ENCODE peak calls at places on chromosomes 3 and 15, in seven cellular contexts. One of them, this sample, is unnamed.
A peak's percentile ranks its signal among the peaks of the same experiment; 100 is the strongest.

GRCh38 chr3:117006123-117006522 is 296.5 kb downstream of the TUSC7 start:
- DNase-seq in lower lobe of right lung: no peak
- DNase-seq in HepG2: no peak
- DNase-seq in GM12865: no peak
- DNase-seq in stomach: no peak
- DNase-seq in left ventricle myocardium inferior: no peak
- DNase-seq in astrocyte of the spinal cord: no peak
- DNase-seq in this sample: no peak

GRCh38 chr3:99413504-99413903 is 224.9 kb upstream of the COL8A1 start:
- DNase-seq in lower lobe of right lung: no peak
- DNase-seq in HepG2: no peak
- DNase-seq in GM12865: no peak
- DNase-seq in stomach: no peak
- DNase-seq in left ventricle myocardium inferior: no peak
- DNase-seq in astrocyte of the spinal cord: peak; percentile 69
- DNase-seq in this sample: no peak

GRCh38 chr3:182105875-182106274 is 394.1 kb downstream of the SOX2 start:
- DNase-seq in lower lobe of right lung: no peak
- DNase-seq in HepG2: no peak
- DNase-seq in GM12865: no peak
- DNase-seq in stomach: no peak
- DNase-seq in left ventricle myocardium inferior: no peak
- DNase-seq in astrocyte of the spinal cord: peak; percentile 53
- DNase-seq in this sample: no peak

GRCh38 chr3:51982352-51982837 is 940 bp upstream of the ACY1 start:
- DNase-seq in lower lobe of right lung: no peak
- DNase-seq in HepG2: peak; percentile 91
- DNase-seq in GM12865: peak; percentile 80
- DNase-seq in stomach: peak; percentile 66
- DNase-seq in left ventricle myocardium inferior: no peak
- DNase-seq in astrocyte of the spinal cord: no peak
- DNase-seq in this sample: no peak

GRCh38 chr15:63509056-63509696 is 4.8 kb downstream of the USP3 start:
- DNase-seq in lower lobe of right lung: no peak
- DNase-seq in HepG2: no peak
- DNase-seq in GM12865: no peak
- DNase-seq in stomach: no peak
- DNase-seq in left ventricle myocardium inferior: no peak
- DNase-seq in astrocyte of the spinal cord: no peak
- DNase-seq in this sample: no peak

GRCh38 chr15:99248000-99248727 is 1.2 kb downstream of the TTC23 start:
- DNase-seq in lower lobe of right lung: no peak
- DNase-seq in HepG2: no peak
- DNase-seq in GM12865: no peak
- DNase-seq in stomach: no peak
- DNase-seq in left ventricle myocardium inferior: no peak
- DNase-seq in astrocyte of the spinal cord: no peak
- DNase-seq in this sample: no peak

GRCh38 chr3:51559961-51560360 is 21.4 kb downstream of the RAD54L2 start:
- DNase-seq in lower lobe of right lung: no peak
- DNase-seq in HepG2: no peak
- DNase-seq in GM12865: no peak
- DNase-seq in stomach: no peak
- DNase-seq in left ventricle myocardium inferior: no peak
- DNase-seq in astrocyte of the spinal cord: no peak
- DNase-seq in this sample: no peak

GRCh38 chr3:59605318-59605717 is 555.5 kb upstream of the CFAP20DC start:
- DNase-seq in lower lobe of right lung: no peak
- DNase-seq in HepG2: no peak
- DNase-seq in GM12865: no peak
- DNase-seq in stomach: peak; percentile 45
- DNase-seq in left ventricle myocardium inferior: no peak
- DNase-seq in astrocyte of the spinal cord: no peak
- DNase-seq in this sample: no peak

GRCh38 chr3:10162147-10162546 is 2.6 kb upstream of the IRAK2 start:
- DNase-seq in lower lobe of right lung: no peak
- DNase-seq in HepG2: no peak
- DNase-seq in GM12865: peak; percentile 26
- DNase-seq in stomach: no peak
- DNase-seq in left ventricle myocardium inferior: no peak
- DNase-seq in astrocyte of the spinal cord: no peak
- DNase-seq in this sample: no peak

GRCh38 chr3:10929978-10930620 is 62.4 kb upstream of the SLC6A1 start:
- DNase-seq in lower lobe of right lung: no peak
- DNase-seq in HepG2: no peak
- DNase-seq in GM12865: no peak
- DNase-seq in stomach: no peak
- DNase-seq in left ventricle myocardium inferior: no peak
- DNase-seq in astrocyte of the spinal cord: no peak
- DNase-seq in this sample: peak; percentile 40

GRCh38 chr15:94027571-94027970 is 203.8 kb upstream of the MCTP2 start:
- DNase-seq in lower lobe of right lung: no peak
- DNase-seq in HepG2: no peak
- DNase-seq in GM12865: no peak
- DNase-seq in stomach: no peak
- DNase-seq in left ventricle myocardium inferior: no peak
- DNase-seq in astrocyte of the spinal cord: peak; percentile 29
- DNase-seq in this sample: no peak

GRCh38 chr3:148459931-148460513 is 237.7 kb upstream of the AGTR1 start:
- DNase-seq in lower lobe of right lung: no peak
- DNase-seq in HepG2: no peak
- DNase-seq in GM12865: peak; percentile 17
- DNase-seq in stomach: no peak
- DNase-seq in left ventricle myocardium inferior: no peak
- DNase-seq in astrocyte of the spinal cord: peak; percentile 10
- DNase-seq in this sample: no peak

GRCh38 chr3:105868450-105868744 is 415 bp downstream of the CBLB start:
- DNase-seq in lower lobe of right lung: peak; percentile 82
- DNase-seq in HepG2: peak; percentile 35
- DNase-seq in GM12865: peak; percentile 43
- DNase-seq in stomach: peak; percentile 61
- DNase-seq in left ventricle myocardium inferior: peak; percentile 65
- DNase-seq in astrocyte of the spinal cord: peak; percentile 59
- DNase-seq in this sample: peak; percentile 76

GRCh38 chr3:183233986-183234385 is 19.1 kb upstream of the B3GNT5 start:
- DNase-seq in lower lobe of right lung: no peak
- DNase-seq in HepG2: no peak
- DNase-seq in GM12865: no peak
- DNase-seq in stomach: no peak
- DNase-seq in left ventricle myocardium inferior: no peak
- DNase-seq in astrocyte of the spinal cord: no peak
- DNase-seq in this sample: no peak

GRCh38 chr3:101779047-101779807 is at the start of gene NXPE3:
- DNase-seq in lower lobe of right lung: peak; percentile 94
- DNase-seq in HepG2: peak; percentile 65
- DNase-seq in GM12865: peak; percentile 92
- DNase-seq in stomach: peak; percentile 91
- DNase-seq in left ventricle myocardium inferior: peak; percentile 95
- DNase-seq in astrocyte of the spinal cord: peak; percentile 78
- DNase-seq in this sample: peak; percentile 85

GRCh38 chr15:93209690-93210425 is 120.8 kb upstream of the RGMA start:
- DNase-seq in lower lobe of right lung: no peak
- DNase-seq in HepG2: no peak
- DNase-seq in GM12865: no peak
- DNase-seq in stomach: no peak
- DNase-seq in left ventricle myocardium inferior: no peak
- DNase-seq in astrocyte of the spinal cord: no peak
- DNase-seq in this sample: no peak

GRCh38 chr3:61853912-61854311 is 292.5 kb downstream of the PTPRG start:
- DNase-seq in lower lobe of right lung: no peak
- DNase-seq in HepG2: no peak
- DNase-seq in GM12865: no peak
- DNase-seq in stomach: no peak
- DNase-seq in left ventricle myocardium inferior: no peak
- DNase-seq in astrocyte of the spinal cord: no peak
- DNase-seq in this sample: no peak

GRCh38 chr3:186002884-186003472 is 65.2 kb upstream of the TRA2B start:
- DNase-seq in lower lobe of right lung: no peak
- DNase-seq in HepG2: peak; percentile 35
- DNase-seq in GM12865: peak; percentile 56
- DNase-seq in stomach: no peak
- DNase-seq in left ventricle myocardium inferior: no peak
- DNase-seq in astrocyte of the spinal cord: no peak
- DNase-seq in this sample: no peak

GRCh38 chr15:100860829-100861510 is 18.7 kb upstream of the ALDH1A3 start:
- DNase-seq in lower lobe of right lung: no peak
- DNase-seq in HepG2: no peak
- DNase-seq in GM12865: no peak
- DNase-seq in stomach: no peak
- DNase-seq in left ventricle myocardium inferior: no peak
- DNase-seq in astrocyte of the spinal cord: no peak
- DNase-seq in this sample: no peak

GRCh38 chr3:124463234-124463633 is 267.0 kb upstream of the UMPS start:
- DNase-seq in lower lobe of right lung: no peak
- DNase-seq in HepG2: no peak
- DNase-seq in GM12865: no peak
- DNase-seq in stomach: no peak
- DNase-seq in left ventricle myocardium inferior: no peak
- DNase-seq in astrocyte of the spinal cord: no peak
- DNase-seq in this sample: no peak

GRCh38 chr15:40948706-40949473 is 4.4 kb upstream of the CHAC1 start:
- DNase-seq in lower lobe of right lung: no peak
- DNase-seq in HepG2: no peak
- DNase-seq in GM12865: no peak
- DNase-seq in stomach: no peak
- DNase-seq in left ventricle myocardium inferior: no peak
- DNase-seq in astrocyte of the spinal cord: no peak
- DNase-seq in this sample: no peak

GRCh38 chr3:185813691-185814215 is 11.1 kb downstream of the IGF2BP2 start:
- DNase-seq in lower lobe of right lung: no peak
- DNase-seq in HepG2: peak; percentile 45
- DNase-seq in GM12865: no peak
- DNase-seq in stomach: no peak
- DNase-seq in left ventricle myocardium inferior: no peak
- DNase-seq in astrocyte of the spinal cord: peak; percentile 68
- DNase-seq in this sample: no peak

GRCh38 chr3:155744626-155745324 is at the start of gene PLCH1:
- DNase-seq in lower lobe of right lung: peak; percentile 83
- DNase-seq in HepG2: peak; percentile 73
- DNase-seq in GM12865: peak; percentile 36
- DNase-seq in stomach: peak; percentile 74
- DNase-seq in left ventricle myocardium inferior: peak; percentile 55
- DNase-seq in astrocyte of the spinal cord: peak; percentile 70
- DNase-seq in this sample: peak; percentile 78

GRCh38 chr15:83283813-83284562 is 476 bp downstream of the BNC1 start:
- DNase-seq in lower lobe of right lung: no peak
- DNase-seq in HepG2: no peak
- DNase-seq in GM12865: no peak
- DNase-seq in stomach: no peak
- DNase-seq in left ventricle myocardium inferior: no peak
- DNase-seq in astrocyte of the spinal cord: peak; percentile 53
- DNase-seq in this sample: no peak

GRCh38 chr15:99131441-99132023 is 26.7 kb downstream of the SYNM start:
- DNase-seq in lower lobe of right lung: peak; percentile 43
- DNase-seq in HepG2: peak; percentile 83
- DNase-seq in GM12865: no peak
- DNase-seq in stomach: no peak
- DNase-seq in left ventricle myocardium inferior: no peak
- DNase-seq in astrocyte of the spinal cord: no peak
- DNase-seq in this sample: peak; percentile 63

GRCh38 chr15:59174846-59175831 is 31.5 kb upstream of the LDHAL6B start:
- DNase-seq in lower lobe of right lung: peak; percentile 63
- DNase-seq in HepG2: peak; percentile 47
- DNase-seq in GM12865: peak; percentile 72
- DNase-seq in stomach: peak; percentile 37
- DNase-seq in left ventricle myocardium inferior: peak; percentile 35
- DNase-seq in astrocyte of the spinal cord: peak; percentile 74
- DNase-seq in this sample: no peak

GRCh38 chr3:194720048-194720447 is 34.4 kb downstream of the FAM43A start:
- DNase-seq in lower lobe of right lung: no peak
- DNase-seq in HepG2: no peak
- DNase-seq in GM12865: no peak
- DNase-seq in stomach: no peak
- DNase-seq in left ventricle myocardium inferior: no peak
- DNase-seq in astrocyte of the spinal cord: no peak
- DNase-seq in this sample: no peak

DNA sequence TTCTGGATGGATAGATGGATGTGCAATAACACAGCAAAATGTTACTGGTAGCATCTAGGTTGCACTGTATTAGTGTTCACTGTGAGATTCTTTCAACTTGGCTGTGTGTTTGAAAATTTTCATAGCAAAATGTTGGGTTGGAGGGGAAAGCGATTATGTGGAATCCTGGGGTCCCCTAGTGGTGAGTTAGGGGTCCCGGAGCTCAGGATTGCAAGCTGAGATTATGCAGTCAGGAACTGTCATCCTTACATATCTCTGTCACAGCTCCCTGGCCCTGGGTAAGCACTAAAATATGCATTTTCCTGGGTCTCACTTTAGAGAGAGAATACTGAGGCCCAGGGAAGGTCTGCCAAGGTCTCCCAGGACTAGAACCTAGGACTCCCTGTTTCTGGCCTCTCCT is 77.2 kb downstream of the CEMIP start:
- DNase-seq in lower lobe of right lung: no peak
- DNase-seq in HepG2: peak; percentile 69
- DNase-seq in GM12865: no peak
- DNase-seq in stomach: no peak
- DNase-seq in left ventricle myocardium inferior: no peak
- DNase-seq in astrocyte of the spinal cord: no peak
- DNase-seq in this sample: no peak
- TF ChIP-seq CTCF in lower lobe of right lung: peak; percentile 17
- TF ChIP-seq CTCF in HepG2: peak; percentile 75
- TF ChIP-seq CTCF in GM12865: peak; percentile 22
- TF ChIP-seq CTCF in stomach: no peak
- TF ChIP-seq CTCF in left ventricle myocardium inferior: no peak
- TF ChIP-seq CTCF in astrocyte of the spinal cord: peak; percentile 30
- TF ChIP-seq CTCF in this sample: peak; percentile 70

GRCh38 chr3:85662462-85662861 is 703.7 kb downstream of the CADM2 start:
- DNase-seq in lower lobe of right lung: no peak
- DNase-seq in HepG2: no peak
- DNase-seq in GM12865: no peak
- DNase-seq in stomach: no peak
- DNase-seq in left ventricle myocardium inferior: no peak
- DNase-seq in astrocyte of the spinal cord: no peak
- DNase-seq in this sample: no peak

GRCh38 chr3:85670626-85671025 is 711.8 kb downstream of the CADM2 start:
- DNase-seq in lower lobe of right lung: no peak
- DNase-seq in HepG2: no peak
- DNase-seq in GM12865: no peak
- DNase-seq in stomach: no peak
- DNase-seq in left ventricle myocardium inferior: no peak
- DNase-seq in astrocyte of the spinal cord: peak; percentile 4
- DNase-seq in this sample: no peak

GRCh38 chr3:85667744-85668143 is 709.0 kb downstream of the CADM2 start:
- DNase-seq in lower lobe of right lung: no peak
- DNase-seq in HepG2: no peak
- DNase-seq in GM12865: no peak
- DNase-seq in stomach: no peak
- DNase-seq in left ventricle myocardium inferior: no peak
- DNase-seq in astrocyte of the spinal cord: no peak
- DNase-seq in this sample: no peak
- TF ChIP-seq CTCF in lower lobe of right lung: no peak
- TF ChIP-seq CTCF in HepG2: no peak
- TF ChIP-seq CTCF in GM12865: no peak
- TF ChIP-seq CTCF in stomach: no peak
- TF ChIP-seq CTCF in left ventricle myocardium inferior: no peak
- TF ChIP-seq CTCF in astrocyte of the spinal cord: no peak
- TF ChIP-seq CTCF in this sample: no peak

GRCh38 chr15:31214158-31214863 is 112.3 kb upstream of the KLF13 start:
- DNase-seq in lower lobe of right lung: no peak
- DNase-seq in HepG2: no peak
- DNase-seq in GM12865: no peak
- DNase-seq in stomach: no peak
- DNase-seq in left ventricle myocardium inferior: no peak
- DNase-seq in astrocyte of the spinal cord: no peak
- DNase-seq in this sample: no peak
- TF ChIP-seq CTCF in lower lobe of right lung: no peak
- TF ChIP-seq CTCF in HepG2: peak; percentile 61
- TF ChIP-seq CTCF in GM12865: no peak
- TF ChIP-seq CTCF in stomach: no peak
- TF ChIP-seq CTCF in left ventricle myocardium inferior: no peak
- TF ChIP-seq CTCF in astrocyte of the spinal cord: no peak
- TF ChIP-seq CTCF in this sample: no peak

GRCh38 chr3:126132751-126133511 is 47.5 kb downstream of the ALDH1L1 start:
- DNase-seq in lower lobe of right lung: peak; percentile 19
- DNase-seq in HepG2: no peak
- DNase-seq in GM12865: no peak
- DNase-seq in stomach: peak; percentile 22
- DNase-seq in left ventricle myocardium inferior: no peak
- DNase-seq in astrocyte of the spinal cord: no peak
- DNase-seq in this sample: peak; percentile 40
- TF ChIP-seq CTCF in lower lobe of right lung: no peak
- TF ChIP-seq CTCF in HepG2: no peak
- TF ChIP-seq CTCF in GM12865: peak; percentile 34
- TF ChIP-seq CTCF in stomach: no peak
- TF ChIP-seq CTCF in left ventricle myocardium inferior: no peak
- TF ChIP-seq CTCF in astrocyte of the spinal cord: peak; percentile 45
- TF ChIP-seq CTCF in this sample: peak; percentile 68

This sample was measured in type B pancreatic cell.